ENCODE peak calls at places on chromosomes 2 and 18, in nine cellular contexts. N is NCI-H82; X is D341Med; H is HFF-Myc; B is SK-N-SH; L is T-helper 2 cell; I is activated effector memory CD4-positive, alpha-beta T cell treated with anti-CD3 and anti-CD28 coated beads, Interleukin-2, amount 50 U/mL, for 16 hours; C is NCI-H2081; W is left lobe of liver. T is an unnamed sample.

GRCh38 chr2:109208071-109208950 is 79.3 kb downstream of the SH3RF3 start:
- DNase-seq in N (peak), X (peak), H (peak), B (no peak), L (no peak), I (peak), C (no peak), W (peak), T (no peak)

GRCh38 chr2:118720866-118721265 is 126.6 kb downstream of the EN1 start:
- DNase-seq in N (no peak), X (no peak), H (no peak), B (no peak), L (no peak), I (no peak), C (no peak), W (no peak), T (no peak)

GRCh38 chr2:166957686-166958085 is 69.4 kb downstream of the XIRP2 start:
- DNase-seq in N (no peak), X (no peak), H (no peak), B (no peak), L (no peak), I (no peak), C (no peak), W (no peak), T (no peak)

GRCh38 chr2:55415300-55415699 is 4.4 kb downstream of the CCDC88A start:
- DNase-seq in N (peak), X (no peak), H (no peak), B (no peak), L (no peak), I (no peak), C (no peak), W (no peak), T (no peak)

GRCh38 chr2:177673602-177674595 is 281.3 kb downstream of the AGPS start:
- DNase-seq in N (peak), X (no peak), H (no peak), B (no peak), L (no peak), I (no peak), C (no peak), W (no peak), T (no peak)

GRCh38 chr2:11026286-11026921 is 114.7 kb downstream of the KCNF1 start:
- DNase-seq in N (no peak), X (no peak), H (no peak), B (no peak), L (no peak), I (no peak), C (no peak), W (no peak), T (no peak)

GRCh38 chr2:23420840-23421476 is 36.0 kb downstream of the KLHL29 start:
- DNase-seq in N (peak), X (no peak), H (no peak), B (peak), L (no peak), I (no peak), C (no peak), W (peak), T (no peak)

GRCh38 chr2:217356795-217357194 is 496.9 kb upstream of the TNP1 start:
- DNase-seq in N (no peak), X (no peak), H (no peak), B (no peak), L (no peak), I (no peak), C (no peak), W (no peak), T (peak)

GRCh38 chr2:96533292-96534073 is 3.1 kb upstream of the ARID5A start:
- DNase-seq in N (no peak), X (no peak), H (no peak), B (no peak), L (no peak), I (peak), C (peak), W (no peak), T (peak)

GRCh38 chr2:145715601-145716000 is 1195.7 kb upstream of the ZEB2 start:
- DNase-seq in N (peak), X (no peak), H (no peak), B (no peak), L (no peak), I (no peak), C (no peak), W (no peak), T (no peak)

GRCh38 chr2:168086805-168087204 is 160.6 kb downstream of the STK39 start:
- DNase-seq in N (peak), X (no peak), H (no peak), B (no peak), L (no peak), I (no peak), C (no peak), W (no peak), T (no peak)

GRCh38 chr2:48356701-48357322 is 173.1 kb upstream of the STON1 start:
- DNase-seq in N (no peak), X (no peak), H (peak), B (peak), L (peak), I (no peak), C (peak), W (no peak), T (no peak)

GRCh38 chr2:148244593-148245292 is 223.9 kb downstream of the MBD5 start:
- DNase-seq in N (no peak), X (no peak), H (peak), B (no peak), L (no peak), I (no peak), C (no peak), W (no peak), T (no peak)

GRCh38 chr2:196500686-196501431 is 138.7 kb upstream of the CCDC150 start:
- DNase-seq in N (no peak), X (no peak), H (no peak), B (no peak), L (no peak), I (no peak), C (no peak), W (no peak), T (no peak)

GRCh38 chr2:203730866-203731265 is 24.4 kb downstream of the CD28 start:
- DNase-seq in N (peak), X (no peak), H (no peak), B (no peak), L (no peak), I (no peak), C (no peak), W (no peak), T (no peak)

GRCh38 chr2:148926291-148926961 is 51.4 kb downstream of the KIF5C start:
- DNase-seq in N (peak), X (peak), H (no peak), B (peak), L (peak), I (peak), C (no peak), W (no peak), T (peak)

GRCh38 chr2:218719457-218719856 is 8.8 kb downstream of the TTLL4 start:
- DNase-seq in N (no peak), X (no peak), H (no peak), B (no peak), L (no peak), I (no peak), C (no peak), W (no peak), T (no peak)

GRCh38 chr2:84694088-84694622 is 177.9 kb downstream of the DNAH6 start:
- DNase-seq in N (no peak), X (no peak), H (no peak), B (no peak), L (peak), I (peak), C (no peak), W (no peak), T (no peak)

GRCh38 chr2:121790276-121790956 is 35.0 kb downstream of the TSN start:
- DNase-seq in N (no peak), X (no peak), H (peak), B (no peak), L (no peak), I (no peak), C (no peak), W (no peak), T (no peak)

GRCh38 chr2:233566141-233566956 is at the start of gene USP40:
- DNase-seq in N (peak), X (peak), H (peak), B (peak), L (peak), I (peak), C (peak), W (peak), T (peak)

GRCh38 chr2:190889175-190889943 is 8.7 kb downstream of the GLS start:
- DNase-seq in N (peak), X (no peak), H (no peak), B (no peak), L (no peak), I (no peak), C (no peak), W (no peak), T (no peak)

GRCh38 chr2:150911766-150912280 is 349.8 kb downstream of the RBM43 start:
- DNase-seq in N (peak), X (no peak), H (peak), B (no peak), L (no peak), I (no peak), C (no peak), W (peak), T (no peak)

GRCh38 chr2:23280401-23280800 is 104.6 kb upstream of the KLHL29 start:
- DNase-seq in N (no peak), X (no peak), H (no peak), B (no peak), L (no peak), I (no peak), C (no peak), W (no peak), T (no peak)

GRCh38 chr2:160751021-160751420 is 257.4 kb upstream of the RBMS1 start:
- DNase-seq in N (no peak), X (no peak), H (no peak), B (no peak), L (no peak), I (no peak), C (no peak), W (no peak), T (no peak)

GRCh38 chr18:40423291-40423690 is 1531.7 kb upstream of the PIK3C3 start:
- DNase-seq in N (no peak), X (no peak), H (no peak), B (no peak), L (no peak), I (no peak), C (no peak), W (no peak), T (no peak)

GRCh38 chr2:238810321-238810720 is 37.6 kb upstream of the TWIST2 start:
- DNase-seq in N (no peak), X (no peak), H (no peak), B (no peak), L (no peak), I (no peak), C (no peak), W (no peak), T (no peak)

T was measured in dorsolateral prefrontal cortex.